ENCODE peak calls at places on chromosomes 12 and 14, in five cellular contexts. One of them, this sample, is unnamed.

GRCh38 chr12:8493084-8493483 is 20.2 kb upstream of the CLEC4D start:
- DNase-seq in HepG2: no peak
- DNase-seq in SK-N-SH: no peak
- DNase-seq in K562: no peak
- DNase-seq in H1: no peak
- DNase-seq in this sample: peak; percentile 27

GRCh38 chr14:62546862-62547474 is 498.3 kb downstream of the KCNH5 start:
- DNase-seq in HepG2: no peak
- DNase-seq in SK-N-SH: no peak
- DNase-seq in K562: no peak
- DNase-seq in H1: no peak
- DNase-seq in this sample: no peak

GRCh38 chr12:58914457-58914856 is 5.8 kb downstream of the LRIG3 start:
- DNase-seq in HepG2: no peak
- DNase-seq in SK-N-SH: no peak
- DNase-seq in K562: no peak
- DNase-seq in H1: no peak
- DNase-seq in this sample: no peak

GRCh38 chr12:51200156-51200555 is 17.7 kb downstream of the POU6F1 start:
- DNase-seq in HepG2: no peak
- DNase-seq in SK-N-SH: no peak
- DNase-seq in K562: no peak
- DNase-seq in H1: no peak
- DNase-seq in this sample: no peak

GRCh38 chr14:68734231-68734732 is 58.6 kb downstream of the ZFP36L1 start:
- DNase-seq in HepG2: no peak
- DNase-seq in SK-N-SH: no peak
- DNase-seq in K562: no peak
- DNase-seq in H1: no peak
- DNase-seq in this sample: peak; percentile 42

GRCh38 chr14:41785696-41786095 is 179.0 kb downstream of the LRFN5 start:
- DNase-seq in HepG2: peak; percentile 10
- DNase-seq in SK-N-SH: no peak
- DNase-seq in K562: no peak
- DNase-seq in H1: no peak
- DNase-seq in this sample: no peak

GRCh38 chr12:15146585-15146984 is 74.6 kb downstream of the RERG start:
- DNase-seq in HepG2: no peak
- DNase-seq in SK-N-SH: no peak
- DNase-seq in K562: no peak
- DNase-seq in H1: no peak
- DNase-seq in this sample: no peak

GRCh38 chr12:12779529-12779928 is 5.9 kb upstream of the APOLD1 start:
- DNase-seq in HepG2: peak; percentile 59
- DNase-seq in SK-N-SH: no peak
- DNase-seq in K562: no peak
- DNase-seq in H1: no peak
- DNase-seq in this sample: no peak

GRCh38 chr12:121505513-121505912 is 75.3 kb downstream of the KDM2B start:
- DNase-seq in HepG2: no peak
- DNase-seq in SK-N-SH: no peak
- DNase-seq in K562: no peak
- DNase-seq in H1: no peak
- DNase-seq in this sample: no peak

GRCh38 chr14:61538464-61539022 is 156.8 kb upstream of the HIF1A start:
- DNase-seq in HepG2: no peak
- DNase-seq in SK-N-SH: no peak
- DNase-seq in K562: no peak
- DNase-seq in H1: no peak
- DNase-seq in this sample: no peak

GRCh38 chr14:61543946-61544345 is 151.4 kb upstream of the HIF1A start:
- DNase-seq in HepG2: no peak
- DNase-seq in SK-N-SH: no peak
- DNase-seq in K562: no peak
- DNase-seq in H1: no peak
- DNase-seq in this sample: no peak

GRCh38 chr14:61539631-61540030 is 155.7 kb upstream of the HIF1A start:
- DNase-seq in HepG2: no peak
- DNase-seq in SK-N-SH: no peak
- DNase-seq in K562: no peak
- DNase-seq in H1: no peak
- DNase-seq in this sample: no peak

GRCh38 chr14:61542848-61543790 is 152.2 kb upstream of the HIF1A start:
- DNase-seq in HepG2: no peak
- DNase-seq in SK-N-SH: no peak
- DNase-seq in K562: no peak
- DNase-seq in H1: no peak
- DNase-seq in this sample: no peak

DNA sequence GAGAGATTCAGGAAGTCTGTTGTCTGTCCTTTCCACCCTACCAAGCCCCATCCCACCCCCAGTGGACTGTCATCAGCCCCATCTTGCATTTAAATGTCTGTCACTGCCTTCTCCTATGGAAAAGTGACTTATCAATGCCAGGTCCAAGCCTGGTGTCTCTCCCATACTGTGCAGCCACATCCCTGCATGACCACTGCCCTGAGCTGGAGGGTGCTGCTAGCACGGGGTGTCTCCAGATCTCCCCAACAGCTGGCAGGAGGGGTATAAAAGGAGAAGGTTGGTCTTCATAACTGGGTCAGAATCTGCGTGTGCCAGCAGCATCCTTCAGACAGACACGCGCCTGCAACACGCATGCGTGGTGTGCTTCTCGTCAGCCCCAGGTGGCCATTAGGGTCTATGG is 154.4 kb upstream of the HIF1A start:
- DNase-seq in HepG2: no peak
- DNase-seq in SK-N-SH: no peak
- DNase-seq in K562: no peak
- DNase-seq in H1: no peak
- DNase-seq in this sample: no peak
- TF ChIP-seq POLR2AphosphoS5 in HepG2: no peak
- TF ChIP-seq POLR2AphosphoS5 in SK-N-SH: no peak
- TF ChIP-seq POLR2AphosphoS5 in K562: no peak
- TF ChIP-seq POLR2AphosphoS5 in H1: no peak
- TF ChIP-seq POLR2AphosphoS5 in this sample: no peak

GRCh38 chr12:129863938-129864337 is 39.9 kb downstream of the TMEM132D start:
- DNase-seq in HepG2: no peak
- DNase-seq in SK-N-SH: no peak
- DNase-seq in K562: no peak
- DNase-seq in H1: no peak
- DNase-seq in this sample: no peak
- TF ChIP-seq TAF1 in HepG2: no peak
- TF ChIP-seq TAF1 in SK-N-SH: no peak
- TF ChIP-seq TAF1 in K562: no peak
- TF ChIP-seq TAF1 in H1: no peak
- TF ChIP-seq TAF1 in this sample: no peak

DNA sequence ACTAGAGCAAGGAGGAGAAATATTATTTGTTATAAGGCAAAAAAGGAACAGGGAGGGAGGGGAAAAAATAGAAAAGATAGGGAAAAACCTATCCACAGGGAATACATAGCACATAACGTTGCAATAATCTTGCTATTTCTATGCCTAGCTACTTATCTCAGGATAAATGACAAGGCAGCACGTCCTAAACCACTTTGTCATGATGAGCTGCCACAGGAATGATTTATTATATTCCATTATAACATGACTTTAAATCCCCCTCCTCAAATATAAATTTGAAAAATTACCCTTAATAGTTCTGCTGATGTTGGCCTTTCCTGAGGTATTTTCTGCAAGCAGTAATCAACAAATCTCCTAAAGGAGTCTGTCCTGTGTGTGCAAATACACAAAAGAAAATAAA is 76.7 kb downstream of the PEBP1 start:
- DNase-seq in HepG2: no peak
- DNase-seq in SK-N-SH: no peak
- DNase-seq in K562: no peak
- DNase-seq in H1: no peak
- DNase-seq in this sample: no peak
- TF ChIP-seq POLR2AphosphoS5 in HepG2: no peak
- TF ChIP-seq POLR2AphosphoS5 in SK-N-SH: no peak
- TF ChIP-seq POLR2AphosphoS5 in K562: no peak
- TF ChIP-seq POLR2AphosphoS5 in H1: no peak
- TF ChIP-seq POLR2AphosphoS5 in this sample: no peak

DNA sequence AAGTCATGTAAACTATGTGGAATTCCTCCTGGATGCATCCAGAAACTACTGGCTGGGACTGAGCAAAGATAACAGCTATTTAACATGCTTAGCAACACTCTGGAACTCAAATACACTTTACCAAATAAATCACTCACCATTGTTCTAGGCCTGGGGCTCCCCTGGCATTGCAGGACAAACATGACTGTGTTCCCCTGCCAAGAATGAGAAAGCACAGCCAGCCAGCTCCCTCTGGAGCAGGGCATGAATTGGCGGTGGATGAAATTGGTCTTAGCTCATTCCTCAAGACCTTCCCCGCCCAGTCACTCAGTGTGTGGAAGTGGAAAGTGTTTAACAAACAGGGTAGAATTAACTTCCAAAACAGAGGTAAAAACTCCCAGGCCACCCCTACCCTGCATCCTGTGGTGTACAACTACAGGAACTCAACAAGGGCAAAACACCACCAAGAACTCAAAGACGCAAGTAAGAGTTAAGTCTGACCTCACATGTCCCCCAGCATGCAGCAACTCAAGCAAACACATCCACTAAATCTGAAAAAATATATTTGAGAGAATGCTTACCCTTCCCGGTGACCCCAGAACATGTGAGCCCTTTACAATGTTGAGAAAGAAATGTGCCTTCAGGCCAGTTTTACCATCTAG is 58.4 kb upstream of the BDKRB2 start:
- DNase-seq in HepG2: no peak
- DNase-seq in SK-N-SH: no peak
- DNase-seq in K562: no peak
- DNase-seq in H1: no peak
- DNase-seq in this sample: no peak
- TF ChIP-seq TAF1 in HepG2: no peak
- TF ChIP-seq TAF1 in SK-N-SH: no peak
- TF ChIP-seq TAF1 in K562: no peak
- TF ChIP-seq TAF1 in H1: no peak
- TF ChIP-seq TAF1 in this sample: no peak